ENCODE peak calls at places on chromosomes 13 and 19, in nine cellular contexts. X is dorsolateral prefrontal cortex; F is cardiac muscle cell; L is cardiac fibroblast; B is fibroblast of lung; A is K562; O is CD8-positive, alpha-beta T cell; V is AG04449; R is thoracic aorta. D is an unnamed sample.

GRCh38 chr19:12956446-12957388 is at the start of gene GADD45GIP1:
- DNase-seq in X (peak), F (peak), L (peak), B (peak), A (peak), O (peak), V (no peak), R (no peak), D (no peak)

GRCh38 chr13:24997367-24997967 is 98.5 kb upstream of the PABPC3 start:
- DNase-seq in X (no peak), F (peak), L (peak), B (peak), A (peak), O (no peak), V (no peak), R (no peak), D (no peak)

GRCh38 chr19:29255912-29256311 is 43.0 kb upstream of the UQCRFS1 start:
- DNase-seq in X (no peak), F (no peak), L (no peak), B (no peak), A (no peak), O (no peak), V (no peak), R (no peak), D (no peak)

GRCh38 chr13:111559612-111560423 is 239.4 kb downstream of the TEX29 start:
- DNase-seq in X (no peak), F (no peak), L (no peak), B (no peak), A (no peak), O (no peak), V (no peak), R (no peak), D (no peak)

GRCh38 chr19:8459095-8459494 is 14.3 kb downstream of the HNRNPM start:
- DNase-seq in X (no peak), F (no peak), L (no peak), B (no peak), A (no peak), O (no peak), V (no peak), R (no peak), D (no peak)

GRCh38 chr13:70408865-70409264 is 300.6 kb upstream of the KLHL1 start:
- DNase-seq in X (no peak), F (no peak), L (no peak), B (peak), A (no peak), O (no peak), V (no peak), R (no peak), D (no peak)

GRCh38 chr13:76764429-76764828 is 121.8 kb downstream of the KCTD12 start:
- DNase-seq in X (no peak), F (peak), L (peak), B (peak), A (no peak), O (no peak), V (no peak), R (no peak), D (no peak)

GRCh38 chr19:7515471-7516226 is at the start of gene ZNF358:
- DNase-seq in X (peak), F (peak), L (peak), B (peak), A (peak), O (no peak), V (no peak), R (peak), D (no peak)

GRCh38 chr19:48977061-48977460 is 12.0 kb downstream of the FTL start:
- DNase-seq in X (no peak), F (no peak), L (no peak), B (no peak), A (no peak), O (no peak), V (no peak), R (no peak), D (no peak)

GRCh38 chr13:110400786-110401533 is 93.9 kb downstream of the COL4A2 start:
- DNase-seq in X (no peak), F (peak), L (peak), B (peak), A (no peak), O (no peak), V (no peak), R (no peak), D (no peak)

GRCh38 chr19:18861235-18861634 is 29.5 kb downstream of the UPF1 start:
- DNase-seq in X (no peak), F (no peak), L (no peak), B (no peak), A (no peak), O (no peak), V (no peak), R (no peak), D (no peak)

GRCh38 chr19:56015756-56016155 is 29.2 kb downstream of the NLRP5 start:
- DNase-seq in X (no peak), F (no peak), L (no peak), B (no peak), A (peak), O (no peak), V (no peak), R (no peak), D (no peak)

GRCh38 chr13:22757530-22758120 is 423.2 kb upstream of the SGCG start:
- DNase-seq in X (no peak), F (peak), L (peak), B (no peak), A (no peak), O (no peak), V (no peak), R (no peak), D (no peak)

GRCh38 chr13:71255633-71256032 is 611.4 kb downstream of the DACH1 start:
- DNase-seq in X (no peak), F (no peak), L (no peak), B (no peak), A (no peak), O (no peak), V (no peak), R (no peak), D (no peak)

GRCh38 chr19:12092065-12092867 is 27.7 kb downstream of the ZNF844 start:
- DNase-seq in X (peak), F (peak), L (peak), B (peak), A (peak), O (peak), V (peak), R (peak), D (peak)

GRCh38 chr13:28719656-28720055 is 886 bp upstream of the SLC46A3 start:
- DNase-seq in X (no peak), F (peak), L (peak), B (peak), A (no peak), O (no peak), V (peak), R (no peak), D (no peak)

GRCh38 chr19:18479964-18480723 is 41.7 kb downstream of the ELL start:
- DNase-seq in X (no peak), F (peak), L (peak), B (peak), A (no peak), O (no peak), V (no peak), R (peak), D (no peak)

GRCh38 chr19:31235806-31236205 is 113.4 kb downstream of the TSHZ3 start:
- DNase-seq in X (no peak), F (no peak), L (no peak), B (no peak), A (no peak), O (no peak), V (no peak), R (no peak), D (no peak)

GRCh38 chr19:45901432-45901903 is 945 bp downstream of the MYPOP start:
- DNase-seq in X (no peak), F (peak), L (peak), B (peak), A (no peak), O (peak), V (no peak), R (no peak), D (no peak)

DNA sequence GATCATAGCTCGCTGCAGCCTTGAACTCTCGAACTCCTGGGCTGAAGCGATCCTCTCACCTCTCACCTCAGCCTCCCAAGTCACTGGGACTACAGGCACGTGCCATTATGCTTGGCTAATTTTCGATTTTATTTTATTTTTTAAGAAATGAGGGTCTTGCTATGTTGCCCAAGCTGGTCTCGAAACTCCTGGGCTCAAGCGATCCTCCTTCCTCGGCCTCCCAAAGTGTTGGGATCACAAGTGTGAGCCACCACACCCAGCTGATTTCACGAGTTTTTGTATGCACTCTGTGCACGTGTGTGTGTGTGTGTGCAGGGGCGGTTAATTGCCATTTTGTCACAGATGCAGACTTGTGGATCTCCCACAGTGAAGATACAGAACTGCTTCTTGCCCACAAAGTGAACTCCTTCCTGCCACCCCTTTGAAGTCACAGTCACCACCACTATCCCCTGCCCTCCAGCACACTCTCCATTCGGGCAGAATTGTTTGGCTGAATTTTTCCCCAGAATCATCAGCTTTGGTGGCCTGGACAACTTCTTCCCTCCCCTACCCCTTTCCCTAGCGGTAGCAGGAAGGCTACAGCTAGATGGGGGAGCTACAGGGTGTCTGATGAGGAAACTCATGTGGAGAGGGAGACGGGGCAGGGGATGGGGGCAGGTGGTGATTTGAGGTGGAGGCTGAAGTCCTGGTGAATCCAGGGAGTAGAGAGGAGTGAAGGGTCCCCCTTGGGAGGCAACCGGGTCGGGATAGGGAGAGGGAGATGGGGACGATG is 59.6 kb downstream of the CELF5 start:
- DNase-seq in X (no peak), F (no peak), L (no peak), B (no peak), A (no peak), O (no peak), V (no peak), R (no peak), D (no peak)
- H3K4me3 ChIP-seq in X (no peak), F (peak), L (no peak), B (no peak), A (peak), O (peak), V (no peak), R (no peak), D (peak)

GRCh38 chr19:1325568-1326294 is 40.1 kb downstream of the EFNA2 start:
- DNase-seq in X (no peak), F (no peak), L (no peak), B (no peak), A (no peak), O (no peak), V (no peak), R (no peak), D (no peak)
- H3K4me3 ChIP-seq in X (peak), F (peak), L (peak), B (peak), A (peak), O (no peak), V (peak), R (peak), D (peak)

GRCh38 chr13:102772042-102772425 is 1.6 kb downstream of the TEX30 start:
- DNase-seq in X (no peak), F (no peak), L (no peak), B (no peak), A (no peak), O (no peak), V (no peak), R (no peak), D (no peak)
- H3K4me3 ChIP-seq in X (no peak), F (no peak), L (no peak), B (no peak), A (peak), O (no peak), V (no peak), R (no peak), D (no peak)

GRCh38 chr19:33868821-33869412 is 72.2 kb downstream of the KCTD15 start:
- DNase-seq in X (peak), F (peak), L (peak), B (peak), A (no peak), O (no peak), V (no peak), R (no peak), D (no peak)
- H3K4me3 ChIP-seq in X (peak), F (no peak), L (no peak), B (no peak), A (no peak), O (no peak), V (no peak), R (peak), D (no peak)

GRCh38 chr13:30572859-30573275 is 44.9 kb upstream of the USPL1 start:
- DNase-seq in X (no peak), F (peak), L (peak), B (peak), A (no peak), O (peak), V (no peak), R (no peak), D (no peak)
- H3K4me3 ChIP-seq in X (peak), F (no peak), L (peak), B (peak), A (no peak), O (peak), V (peak), R (peak), D (peak)

GRCh38 chr13:65535360-65535759 is 1694.8 kb downstream of the PCDH9 start:
- DNase-seq in X (no peak), F (no peak), L (no peak), B (no peak), A (no peak), O (no peak), V (no peak), R (no peak), D (no peak)

GRCh38 chr13:65530688-65531087 is 1699.4 kb downstream of the PCDH9 start:
- DNase-seq in X (no peak), F (peak), L (peak), B (peak), A (no peak), O (no peak), V (no peak), R (no peak), D (no peak)

GRCh38 chr13:65532231-65532630 is 1697.9 kb downstream of the PCDH9 start:
- DNase-seq in X (no peak), F (no peak), L (no peak), B (no peak), A (no peak), O (no peak), V (no peak), R (no peak), D (no peak)
- H3K4me3 ChIP-seq in X (no peak), F (no peak), L (no peak), B (no peak), A (no peak), O (no peak), V (no peak), R (no peak), D (no peak)

DNA sequence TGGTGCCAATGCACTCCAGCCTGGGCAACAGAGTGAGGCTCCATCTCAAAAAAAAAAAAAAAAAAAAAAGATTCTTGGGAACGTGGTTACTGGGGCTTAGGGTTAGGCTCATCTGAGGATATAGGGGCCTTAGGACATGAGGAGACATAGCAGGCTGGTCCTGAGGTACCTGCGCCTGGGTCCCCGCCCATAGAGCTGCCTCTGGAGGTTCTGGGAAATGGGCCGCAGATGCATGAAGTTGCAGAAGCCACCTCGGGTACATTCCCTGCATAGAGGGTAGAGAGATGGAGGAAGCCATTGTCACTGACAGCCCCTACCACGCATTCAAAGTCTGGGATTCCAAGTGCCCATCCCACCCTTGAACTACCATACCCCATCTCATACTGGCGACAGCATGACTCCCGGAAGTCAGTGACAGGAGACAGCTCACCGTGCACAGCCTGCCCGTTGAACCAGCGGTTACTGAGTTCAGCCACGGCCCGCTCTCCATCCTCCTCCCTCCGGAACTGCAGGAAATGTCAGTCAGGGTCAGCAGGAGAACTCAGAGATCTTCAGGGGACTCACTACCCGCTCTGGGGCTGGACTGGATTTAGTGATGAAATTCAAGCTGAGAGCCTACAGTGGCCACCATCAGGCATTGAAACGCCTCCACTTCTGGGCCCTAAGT is 1.4 kb downstream of the U2AF1L4 start:
- DNase-seq in X (no peak), F (no peak), L (no peak), B (no peak), A (no peak), O (no peak), V (no peak), R (no peak), D (no peak)
- H3K4me3 ChIP-seq in X (peak), F (no peak), L (no peak), B (no peak), A (peak), O (peak), V (no peak), R (peak), D (no peak)

GRCh38 chr19:5504115-5504514 is 48.9 kb downstream of the ZNRF4 start:
- DNase-seq in X (no peak), F (no peak), L (no peak), B (no peak), A (peak), O (no peak), V (no peak), R (no peak), D (no peak)
- H3K4me3 ChIP-seq in X (no peak), F (no peak), L (no peak), B (no peak), A (no peak), O (no peak), V (no peak), R (no peak), D (no peak)